ENCODE peak calls at places on chromosomes 11 and 22, in six cellular contexts. K, U, T, L, W and M are unnamed samples.
A peak's percentile ranks its signal among the peaks of the same experiment; 100 is the strongest.

GRCh38 chr22:20185750-20186149 is 34.9 kb upstream of the CCDC188 start:
- DNase-seq in K (no peak), U (no peak), T (no peak), L (no peak), W (no peak), M (no peak)

GRCh38 chr11:74319139-74319538 is 7.7 kb upstream of the P4HA3 start:
- DNase-seq in K (no peak), U (peak; percentile 98), T (no peak), L (no peak), W (no peak), M (no peak)

GRCh38 chr11:518463-519202 is 11.6 kb upstream of the RNH1 start:
- DNase-seq in K (no peak), U (peak; percentile 96), T (peak; percentile 79), L (peak; percentile 93), W (peak; percentile 89), M (no peak)

GRCh38 chr22:37627545-37627944 is 11.9 kb upstream of the SH3BP1 start:
- DNase-seq in K (no peak), U (no peak), T (no peak), L (no peak), W (no peak), M (no peak)

GRCh38 chr11:11028017-11028692 is 170.3 kb upstream of the ZBED5 start:
- DNase-seq in K (no peak), U (peak; percentile 45), T (peak; percentile 46), L (peak; percentile 87), W (peak; percentile 55), M (peak; percentile 61)

GRCh38 chr11:73402834-73403185 is 26.6 kb downstream of the RELT start:
- DNase-seq in K (no peak), U (peak; percentile 31), T (no peak), L (no peak), W (no peak), M (no peak)

GRCh38 chr11:109971184-109971523 is 122.0 kb upstream of the ZC3H12C start:
- DNase-seq in K (peak; percentile 30), U (peak; percentile 48), T (no peak), L (no peak), W (no peak), M (no peak)

GRCh38 chr11:95389427-95389826 is 158.4 kb upstream of the SESN3 start:
- DNase-seq in K (no peak), U (no peak), T (no peak), L (no peak), W (no peak), M (no peak)

GRCh38 chr11:115251126-115251525 is 253.1 kb downstream of the CADM1 start:
- DNase-seq in K (no peak), U (no peak), T (no peak), L (no peak), W (no peak), M (no peak)

GRCh38 chr11:43376594-43376993 is 17.9 kb downstream of the TTC17 start:
- DNase-seq in K (no peak), U (peak; percentile 78), T (no peak), L (no peak), W (no peak), M (no peak)

GRCh38 chr11:67450796-67451657 is 1.5 kb downstream of the GPR152 start:
- DNase-seq in K (no peak), U (no peak), T (no peak), L (no peak), W (no peak), M (no peak)

GRCh38 chr11:3345736-3346135 is 33.2 kb downstream of the ZNF195 start:
- DNase-seq in K (no peak), U (no peak), T (no peak), L (no peak), W (no peak), M (no peak)

GRCh38 chr11:45879803-45880685 is 5.4 kb upstream of the MAPK8IP1 start:
- DNase-seq in K (no peak), U (peak; percentile 30), T (no peak), L (no peak), W (no peak), M (no peak)

GRCh38 chr11:27153136-27153535 is 112.5 kb downstream of the BBOX1 start:
- DNase-seq in K (no peak), U (peak; percentile 76), T (no peak), L (no peak), W (no peak), M (no peak)

GRCh38 chr11:63866211-63866610 is 27.3 kb downstream of the MARK2 start:
- DNase-seq in K (no peak), U (peak; percentile 70), T (no peak), L (peak; percentile 47), W (peak; percentile 69), M (no peak)